ENCODE peak calls at places on chromosome 4, in four cellular contexts. M is lower lobe of right lung, W is GM10248, Z is HL-60. E is an unnamed sample.

GRCh38 chr4:88618782-88619485 is 26.7 kb downstream of the HERC3 start:
- DNase-seq in Z (no peak), M (no peak), W (no peak), E (no peak)

GRCh38 chr4:71262161-71262560 is 76.7 kb upstream of the SLC4A4 start:
- DNase-seq in W (no peak), Z (no peak), M (no peak), E (peak)

GRCh38 chr4:151484396-151485102 is 75.6 kb downstream of the FHIP1A start:
- DNase-seq in M (no peak), W (no peak), Z (no peak), E (peak)

GRCh38 chr4:105710678-105711077 is 2.1 kb downstream of the GSTCD start:
- DNase-seq in W (no peak), Z (no peak), M (no peak), E (peak)

GRCh38 chr4:80307774-80308465 is 27.6 kb upstream of the CFAP299 start:
- DNase-seq in W (no peak), Z (no peak), M (no peak), E (peak)

GRCh38 chr4:66555301-66555700 is 885.0 kb upstream of the EPHA5 start:
- DNase-seq in W (no peak), Z (no peak), M (no peak), E (no peak)

GRCh38 chr4:54016504-54016903 is 47.9 kb downstream of the CHIC2 start:
- DNase-seq in W (no peak), Z (no peak), M (no peak), E (no peak)

GRCh38 chr4:169361741-169362140 is 91.0 kb upstream of the SH3RF1 start:
- DNase-seq in Z (no peak), M (no peak), W (no peak), E (peak)

GRCh38 chr4:89379541-89380035 is 72.0 kb upstream of the GPRIN3 start:
- DNase-seq in Z (no peak), W (no peak), M (no peak), E (no peak)

GRCh38 chr4:53763813-53764597 is 172.7 kb upstream of the LNX1 start:
- DNase-seq in Z (no peak), M (no peak), W (no peak), E (peak)

GRCh38 chr4:80685219-80685618 is 345.3 kb upstream of the BMP3 start:
- DNase-seq in M (no peak), Z (no peak), W (no peak), E (peak)

GRCh38 chr4:103895876-103896465 is 176.2 kb upstream of the TACR3 start:
- DNase-seq in M (no peak), Z (no peak), W (no peak), E (no peak)

GRCh38 chr4:152258804-152259708 is 276.8 kb downstream of the FBXW7 start:
- DNase-seq in Z (no peak), W (no peak), M (no peak), E (no peak)

GRCh38 chr4:69830529-69831269 is 29.2 kb downstream of the SULT1E1 start:
- DNase-seq in W (no peak), Z (no peak), M (no peak), E (no peak)

GRCh38 chr4:4759883-4760282 is 99.6 kb upstream of the MSX1 start:
- DNase-seq in Z (no peak), W (no peak), M (no peak), E (no peak)

GRCh38 chr4:27217261-27217769 is 356.7 kb downstream of the STIM2 start:
- DNase-seq in Z (no peak), M (no peak), W (no peak), E (peak)

GRCh38 chr4:148043990-148044645 is 312.2 kb downstream of the ARHGAP10 start:
- DNase-seq in W (no peak), Z (no peak), M (no peak), E (no peak)

GRCh38 chr4:86594559-86595425 is 677 bp downstream of the PTPN13 start:
- DNase-seq in M (peak), Z (no peak), W (peak), E (no peak)

GRCh38 chr4:53227451-53227850 is 138.4 kb downstream of the SCFD2 start:
- DNase-seq in M (no peak), W (no peak), Z (no peak), E (no peak)

GRCh38 chr4:1222938-1223690 is 25.8 kb downstream of the CTBP1 start:
- DNase-seq in M (no peak), Z (no peak), W (no peak), E (no peak)

GRCh38 chr4:6608758-6609414 is 31.6 kb upstream of the MRFAP1 start:
- DNase-seq in Z (no peak), M (no peak), W (no peak), E (no peak)
- TF ChIP-seq CTCF in Z (no peak), M (no peak), W (no peak), E (peak)

GRCh38 chr4:141045848-141046247 is 87.4 kb downstream of the RNF150 start:
- DNase-seq in M (no peak), W (no peak), Z (no peak), E (no peak)
- TF ChIP-seq CTCF in M (no peak), W (no peak), Z (no peak), E (no peak)

DNA sequence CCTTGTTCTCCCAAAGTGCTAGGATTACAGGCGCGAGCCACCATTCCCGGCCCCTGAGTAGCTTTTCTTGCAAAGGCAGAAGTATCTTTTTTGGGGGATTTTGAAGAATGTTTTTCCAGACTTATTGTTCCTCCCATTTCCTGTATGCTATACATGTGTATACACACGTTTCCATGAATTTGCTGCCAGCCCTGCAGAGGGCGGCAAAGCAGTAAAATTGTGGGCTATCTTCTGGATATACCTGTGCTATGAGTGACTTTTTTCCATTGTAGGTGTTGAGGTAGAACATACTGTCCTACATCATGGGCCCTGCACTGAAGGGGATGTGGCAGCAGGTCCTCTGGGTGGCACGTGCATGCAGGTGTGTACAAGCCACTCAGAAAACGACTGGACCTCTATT is 16.9 kb upstream of the MED28 start:
- DNase-seq in W (no peak), M (no peak), Z (no peak), E (no peak)
- TF ChIP-seq CTCF in W (no peak), M (no peak), Z (no peak), E (peak)

DNA sequence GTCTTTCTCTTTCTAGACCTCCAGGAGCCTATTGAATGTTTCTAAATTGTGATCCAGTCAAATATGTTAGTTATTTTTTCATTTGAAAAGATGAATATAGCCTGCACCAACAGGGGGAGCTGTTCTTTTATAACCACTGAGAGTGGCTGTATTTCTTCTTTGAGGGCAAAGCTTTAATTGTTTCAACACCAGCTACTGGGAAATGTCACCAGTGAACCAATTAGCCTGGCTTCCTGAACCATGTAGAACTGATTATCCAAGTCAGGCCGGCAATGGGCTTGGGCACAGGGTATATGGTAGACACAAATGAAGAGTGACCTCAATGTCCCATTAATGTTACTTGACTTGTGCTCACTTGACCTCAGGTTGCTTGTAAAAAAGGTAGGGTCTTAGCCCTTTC is 4.8 kb upstream of the DAPP1 start:
- DNase-seq in M (no peak), Z (peak), W (peak), E (no peak)
- TF ChIP-seq CTCF in M (peak), Z (peak), W (peak), E (peak)

GRCh38 chr4:133154725-133155124 is 5.6 kb downstream of the PCDH10 start:
- DNase-seq in Z (no peak), M (no peak), W (peak), E (no peak)
- TF ChIP-seq CTCF in Z (peak), M (peak), W (peak), E (peak)

DNA sequence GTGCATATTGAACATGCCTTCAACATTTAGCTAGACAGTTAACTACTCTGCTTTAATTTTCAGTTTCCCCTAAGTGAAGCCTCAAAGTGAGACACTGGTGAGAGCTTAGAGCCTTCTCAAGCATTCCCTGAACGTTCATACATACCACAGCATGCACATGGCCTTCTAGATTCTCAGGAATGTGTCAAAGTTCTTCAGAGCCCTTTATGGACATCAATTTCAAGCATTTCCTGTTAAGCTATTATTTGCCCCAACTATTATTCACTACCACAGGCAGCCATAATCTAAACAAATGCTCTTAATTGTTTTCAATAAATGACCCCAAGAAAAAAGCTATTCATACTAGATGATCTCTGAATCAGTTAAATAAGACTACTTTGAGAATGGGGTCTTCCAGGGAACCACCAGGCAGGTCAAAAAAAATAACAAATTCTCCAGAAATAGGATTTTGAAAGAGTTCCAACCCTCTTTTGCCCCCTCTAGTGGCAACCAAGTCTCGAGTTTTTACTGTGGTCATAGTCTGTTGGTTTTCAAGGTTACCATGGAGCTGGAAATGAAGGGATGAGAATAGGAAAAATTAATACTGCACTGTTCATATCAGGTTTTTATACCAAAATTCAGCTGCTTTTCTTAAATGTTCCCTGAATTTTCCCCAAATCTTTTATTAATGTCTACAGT is 235.4 kb downstream of the RAB28 start:
- DNase-seq in M (no peak), W (no peak), Z (no peak), E (no peak)
- TF ChIP-seq CTCF in M (no peak), W (no peak), Z (peak), E (peak)

GRCh38 chr4:99947608-99948007 is 1.2 kb upstream of the DNAJB14 start:
- DNase-seq in W (no peak), Z (no peak), M (no peak), E (no peak)

GRCh38 chr4:99943904-99944437 is 2.4 kb downstream of the DNAJB14 start:
- DNase-seq in M (no peak), Z (no peak), W (no peak), E (no peak)

GRCh38 chr4:99947190-99947578 is 766 bp upstream of the DNAJB14 start:
- DNase-seq in W (no peak), Z (peak), M (no peak), E (no peak)

GRCh38 chr4:99945718-99946345 is 586 bp downstream of the DNAJB14 start:
- DNase-seq in Z (no peak), M (no peak), W (peak), E (no peak)

DNA sequence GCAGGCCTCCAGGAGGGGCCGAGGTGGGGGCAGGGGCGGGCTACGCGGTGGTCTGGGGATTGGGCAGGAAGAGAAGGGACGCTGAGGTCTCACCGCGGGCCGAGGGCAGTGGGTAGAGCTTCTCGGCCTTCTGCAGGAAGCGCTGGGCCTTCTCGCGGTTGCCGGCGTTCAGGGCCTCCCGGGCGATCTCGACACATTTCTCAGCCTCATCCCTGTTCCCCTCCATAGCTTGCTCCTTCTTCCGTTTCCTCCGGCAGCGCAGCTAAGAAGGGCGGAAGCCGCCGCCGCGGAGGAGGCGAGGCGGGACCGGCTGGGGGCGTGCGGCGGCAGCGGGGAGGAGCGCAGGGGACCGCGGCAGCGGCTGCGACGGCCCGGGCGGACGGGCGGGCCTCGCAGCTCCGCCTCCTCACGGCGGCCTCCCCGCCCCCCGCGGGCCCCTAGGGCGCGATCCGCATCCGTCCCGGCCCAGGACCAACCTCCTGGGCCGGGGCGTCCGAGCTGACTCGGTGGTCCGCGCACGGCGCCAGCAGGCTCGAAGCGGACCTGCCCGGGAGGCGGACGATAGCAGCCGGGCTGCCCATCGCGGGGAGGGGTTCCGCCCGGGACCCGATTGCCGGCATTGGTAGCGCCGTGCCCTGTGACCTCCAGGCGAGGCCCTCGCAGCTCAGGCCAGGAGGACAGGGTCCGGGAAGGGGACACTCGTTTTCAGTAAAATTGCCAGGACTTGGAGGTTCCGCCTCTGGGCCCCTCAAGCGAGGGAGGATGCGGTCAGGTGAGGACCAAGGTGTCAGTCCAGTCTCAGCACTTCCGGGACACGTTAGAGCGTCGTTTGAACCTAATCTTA is at the start of gene DNAJB14:
- DNase-seq in M (peak), W (peak), Z (peak), E (no peak)
- TF ChIP-seq CTCF in M (no peak), W (peak), Z (no peak), E (no peak)

GRCh38 chr4:137278431-137278830 is 253.9 kb downstream of the PCDH18 start:
- DNase-seq in W (no peak), Z (no peak), M (no peak), E (no peak)

GRCh38 chr4:137283737-137284136 is 248.6 kb downstream of the PCDH18 start:
- DNase-seq in W (no peak), Z (no peak), M (no peak), E (no peak)
- TF ChIP-seq CTCF in W (no peak), Z (no peak), M (no peak), E (peak)